ENCODE peak calls at places on chromosome 6, in ten cellular contexts. One of them, this sample, is unnamed.

GRCh38 chr6:106847116-106847515 is 127.4 kb downstream of the CD24 start:
- DNase-seq in heart right ventricle: no peak
- DNase-seq in Panc1: no peak
- DNase-seq in pancreas: no peak
- DNase-seq in tibial artery: no peak
- DNase-seq in OCI-LY7: peak; percentile 60
- DNase-seq in PC-9: no peak
- DNase-seq in WERI-Rb-1: no peak
- DNase-seq in gastrocnemius medialis: no peak
- DNase-seq in mucosa of descending colon: no peak
- DNase-seq in this sample: no peak

GRCh38 chr6:27209659-27210269 is 37.7 kb upstream of the PRSS16 start:
- DNase-seq in heart right ventricle: no peak
- DNase-seq in Panc1: peak; percentile 64
- DNase-seq in pancreas: no peak
- DNase-seq in tibial artery: no peak
- DNase-seq in OCI-LY7: no peak
- DNase-seq in PC-9: no peak
- DNase-seq in WERI-Rb-1: no peak
- DNase-seq in gastrocnemius medialis: no peak
- DNase-seq in mucosa of descending colon: no peak
- DNase-seq in this sample: no peak

GRCh38 chr6:152087701-152088100 is 280.2 kb downstream of the ESR1 start:
- DNase-seq in heart right ventricle: no peak
- DNase-seq in Panc1: no peak
- DNase-seq in pancreas: no peak
- DNase-seq in tibial artery: no peak
- DNase-seq in OCI-LY7: no peak
- DNase-seq in PC-9: no peak
- DNase-seq in WERI-Rb-1: no peak
- DNase-seq in gastrocnemius medialis: no peak
- DNase-seq in mucosa of descending colon: no peak
- DNase-seq in this sample: no peak

GRCh38 chr6:56148488-56149190 is 98.7 kb downstream of the COL21A1 start:
- DNase-seq in heart right ventricle: no peak
- DNase-seq in Panc1: no peak
- DNase-seq in pancreas: no peak
- DNase-seq in tibial artery: no peak
- DNase-seq in OCI-LY7: no peak
- DNase-seq in PC-9: no peak
- DNase-seq in WERI-Rb-1: no peak
- DNase-seq in gastrocnemius medialis: no peak
- DNase-seq in mucosa of descending colon: no peak
- DNase-seq in this sample: no peak

GRCh38 chr6:31568537-31568961 is 3.5 kb upstream of the LTA start:
- DNase-seq in heart right ventricle: no peak
- DNase-seq in Panc1: no peak
- DNase-seq in pancreas: no peak
- DNase-seq in tibial artery: no peak
- DNase-seq in OCI-LY7: peak; percentile 76
- DNase-seq in PC-9: no peak
- DNase-seq in WERI-Rb-1: no peak
- DNase-seq in gastrocnemius medialis: no peak
- DNase-seq in mucosa of descending colon: no peak
- DNase-seq in this sample: no peak

GRCh38 chr6:131103296-131103695 is 32.0 kb upstream of the AKAP7 start:
- DNase-seq in heart right ventricle: no peak
- DNase-seq in Panc1: no peak
- DNase-seq in pancreas: no peak
- DNase-seq in tibial artery: no peak
- DNase-seq in OCI-LY7: no peak
- DNase-seq in PC-9: no peak
- DNase-seq in WERI-Rb-1: no peak
- DNase-seq in gastrocnemius medialis: no peak
- DNase-seq in mucosa of descending colon: no peak
- DNase-seq in this sample: no peak

GRCh38 chr6:109236140-109237081 is 141.1 kb downstream of the CEP57L1 start:
- DNase-seq in heart right ventricle: peak; percentile 7
- DNase-seq in Panc1: no peak
- DNase-seq in pancreas: peak; percentile 53
- DNase-seq in tibial artery: no peak
- DNase-seq in OCI-LY7: peak; percentile 15
- DNase-seq in PC-9: no peak
- DNase-seq in WERI-Rb-1: peak; percentile 96
- DNase-seq in gastrocnemius medialis: no peak
- DNase-seq in mucosa of descending colon: peak; percentile 68
- DNase-seq in this sample: no peak

GRCh38 chr6:79548310-79548709 is 11.1 kb upstream of the LCA5 start:
- DNase-seq in heart right ventricle: no peak
- DNase-seq in Panc1: no peak
- DNase-seq in pancreas: no peak
- DNase-seq in tibial artery: no peak
- DNase-seq in OCI-LY7: no peak
- DNase-seq in PC-9: no peak
- DNase-seq in WERI-Rb-1: no peak
- DNase-seq in gastrocnemius medialis: no peak
- DNase-seq in mucosa of descending colon: no peak
- DNase-seq in this sample: no peak

GRCh38 chr6:65545920-65546319 is 161.1 kb downstream of the EYS start:
- DNase-seq in heart right ventricle: no peak
- DNase-seq in Panc1: no peak
- DNase-seq in pancreas: no peak
- DNase-seq in tibial artery: no peak
- DNase-seq in OCI-LY7: no peak
- DNase-seq in PC-9: no peak
- DNase-seq in WERI-Rb-1: no peak
- DNase-seq in gastrocnemius medialis: no peak
- DNase-seq in mucosa of descending colon: no peak
- DNase-seq in this sample: no peak

GRCh38 chr6:157222201-157222981 is 100.9 kb downstream of the TMEM242 start:
- DNase-seq in heart right ventricle: no peak
- DNase-seq in Panc1: no peak
- DNase-seq in pancreas: no peak
- DNase-seq in tibial artery: peak; percentile 63
- DNase-seq in OCI-LY7: peak; percentile 23
- DNase-seq in PC-9: no peak
- DNase-seq in WERI-Rb-1: no peak
- DNase-seq in gastrocnemius medialis: no peak
- DNase-seq in mucosa of descending colon: peak; percentile 49
- DNase-seq in this sample: no peak

GRCh38 chr6:166296035-166296883 is 11.9 kb downstream of the PRR18 start:
- DNase-seq in heart right ventricle: no peak
- DNase-seq in Panc1: no peak
- DNase-seq in pancreas: no peak
- DNase-seq in tibial artery: no peak
- DNase-seq in OCI-LY7: no peak
- DNase-seq in PC-9: no peak
- DNase-seq in WERI-Rb-1: no peak
- DNase-seq in gastrocnemius medialis: no peak
- DNase-seq in mucosa of descending colon: no peak
- DNase-seq in this sample: no peak
- H3K4me3 ChIP-seq in heart right ventricle: no peak overlapping the region
- H3K4me3 ChIP-seq in Panc1: no peak overlapping the region
- H3K4me3 ChIP-seq in pancreas: no peak overlapping the region
- H3K4me3 ChIP-seq in tibial artery: no peak overlapping the region
- H3K4me3 ChIP-seq in OCI-LY7: no peak overlapping the region
- H3K4me3 ChIP-seq in PC-9: no peak overlapping the region
- H3K4me3 ChIP-seq in WERI-Rb-1: no peak overlapping the region
- H3K4me3 ChIP-seq in gastrocnemius medialis: no peak overlapping the region
- H3K4me3 ChIP-seq in mucosa of descending colon: no peak overlapping the region
- H3K4me3 ChIP-seq in this sample: no peak overlapping the region

DNA sequence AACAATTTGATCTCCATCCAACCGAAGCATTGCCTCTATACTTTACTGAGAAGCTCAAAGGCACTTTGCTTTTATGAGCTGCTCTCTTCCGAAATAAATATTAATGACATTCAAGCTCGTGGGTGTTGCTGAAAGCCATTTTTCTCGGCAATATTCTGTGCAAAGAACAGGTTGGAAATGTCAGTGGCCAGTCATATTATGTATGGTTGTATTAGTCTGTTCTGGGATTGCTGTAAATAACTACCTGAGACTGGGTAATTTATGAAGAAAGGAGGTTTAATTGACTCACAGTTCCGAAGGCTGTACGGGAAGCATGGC is 32.1 kb downstream of the TUBB2B start:
- DNase-seq in heart right ventricle: no peak
- DNase-seq in Panc1: no peak
- DNase-seq in pancreas: no peak
- DNase-seq in tibial artery: no peak
- DNase-seq in OCI-LY7: no peak
- DNase-seq in PC-9: no peak
- DNase-seq in WERI-Rb-1: no peak
- DNase-seq in gastrocnemius medialis: no peak
- DNase-seq in mucosa of descending colon: no peak
- DNase-seq in this sample: no peak
- TF ChIP-seq CTCF in heart right ventricle: no peak
- TF ChIP-seq CTCF in Panc1: no peak
- TF ChIP-seq CTCF in pancreas: no peak
- TF ChIP-seq CTCF in tibial artery: no peak
- TF ChIP-seq CTCF in OCI-LY7: no peak
- TF ChIP-seq CTCF in PC-9: no peak
- TF ChIP-seq CTCF in WERI-Rb-1: no peak
- TF ChIP-seq CTCF in gastrocnemius medialis: no peak
- TF ChIP-seq CTCF in mucosa of descending colon: no peak
- TF ChIP-seq CTCF in this sample: no peak

DNA sequence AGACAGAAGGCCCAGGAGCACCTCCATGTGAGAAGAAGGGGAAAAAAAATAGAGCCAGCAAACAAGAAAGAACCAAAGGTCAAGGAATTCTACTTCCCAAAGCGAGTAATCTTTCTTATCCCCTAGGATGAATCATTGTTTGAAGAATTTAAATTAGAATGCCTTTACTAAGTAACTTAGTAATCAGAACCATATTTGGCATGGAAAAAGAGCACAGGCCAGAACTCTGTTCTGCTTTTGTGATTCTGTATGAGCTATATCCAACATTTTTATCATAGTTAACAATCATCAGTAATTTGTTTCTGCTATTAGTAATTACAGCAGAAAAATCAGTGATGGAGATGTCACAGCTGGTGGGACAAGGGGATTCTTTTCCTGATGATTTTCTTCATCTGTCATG is 228.8 kb upstream of the FAM83B start:
- DNase-seq in heart right ventricle: no peak
- DNase-seq in Panc1: no peak
- DNase-seq in pancreas: no peak
- DNase-seq in tibial artery: no peak
- DNase-seq in OCI-LY7: no peak
- DNase-seq in PC-9: no peak
- DNase-seq in WERI-Rb-1: no peak
- DNase-seq in gastrocnemius medialis: no peak
- DNase-seq in mucosa of descending colon: no peak
- DNase-seq in this sample: peak; percentile 78
- H3K36me3 ChIP-seq in heart right ventricle: no peaks in the 10 kb centered on the region
- H3K36me3 ChIP-seq in Panc1: no peaks in the 10 kb centered on the region
- H3K36me3 ChIP-seq in pancreas: no peaks in the 10 kb centered on the region
- H3K36me3 ChIP-seq in tibial artery: no peaks in the 10 kb centered on the region
- H3K36me3 ChIP-seq in OCI-LY7: no peaks in the 10 kb centered on the region
- H3K36me3 ChIP-seq in PC-9: no peaks in the 10 kb centered on the region
- H3K36me3 ChIP-seq in WERI-Rb-1: no peaks in the 10 kb centered on the region
- H3K36me3 ChIP-seq in gastrocnemius medialis: no peaks in the 10 kb centered on the region
- H3K36me3 ChIP-seq in mucosa of descending colon: no peaks in the 10 kb centered on the region
- H3K36me3 ChIP-seq in this sample: no peaks in the 10 kb centered on the region

GRCh38 chr6:41683460-41684310 is 45.4 kb downstream of the MDFI start:
- DNase-seq in heart right ventricle: peak; percentile 81
- DNase-seq in Panc1: peak; percentile 12
- DNase-seq in pancreas: peak; percentile 76
- DNase-seq in tibial artery: peak; percentile 89
- DNase-seq in OCI-LY7: peak; percentile 81
- DNase-seq in PC-9: peak; percentile 72
- DNase-seq in WERI-Rb-1: peak; percentile 93
- DNase-seq in gastrocnemius medialis: peak; percentile 51
- DNase-seq in mucosa of descending colon: peak; percentile 87
- DNase-seq in this sample: no peak

GRCh38 chr6:41684311-41685182 is 46.3 kb downstream of the MDFI start:
- DNase-seq in heart right ventricle: no peak
- DNase-seq in Panc1: no peak
- DNase-seq in pancreas: no peak
- DNase-seq in tibial artery: peak; percentile 63
- DNase-seq in OCI-LY7: no peak
- DNase-seq in PC-9: no peak
- DNase-seq in WERI-Rb-1: no peak
- DNase-seq in gastrocnemius medialis: no peak
- DNase-seq in mucosa of descending colon: no peak
- DNase-seq in this sample: no peak

GRCh38 chr6:41682966-41683459 is 44.7 kb downstream of the MDFI start:
- DNase-seq in heart right ventricle: peak; percentile 26
- DNase-seq in Panc1: no peak
- DNase-seq in pancreas: no peak
- DNase-seq in tibial artery: peak; percentile 65
- DNase-seq in OCI-LY7: no peak
- DNase-seq in PC-9: no peak
- DNase-seq in WERI-Rb-1: no peak
- DNase-seq in gastrocnemius medialis: no peak
- DNase-seq in mucosa of descending colon: no peak
- DNase-seq in this sample: no peak

GRCh38 chr6:41682056-41682477 is 43.8 kb downstream of the MDFI start:
- DNase-seq in heart right ventricle: peak; percentile 95
- DNase-seq in Panc1: peak; percentile 56
- DNase-seq in pancreas: peak; percentile 92
- DNase-seq in tibial artery: peak; percentile 93
- DNase-seq in OCI-LY7: peak; percentile 78
- DNase-seq in PC-9: peak; percentile 92
- DNase-seq in WERI-Rb-1: peak; percentile 100
- DNase-seq in gastrocnemius medialis: peak; percentile 80
- DNase-seq in mucosa of descending colon: peak; percentile 85
- DNase-seq in this sample: peak; percentile 27

DNA sequence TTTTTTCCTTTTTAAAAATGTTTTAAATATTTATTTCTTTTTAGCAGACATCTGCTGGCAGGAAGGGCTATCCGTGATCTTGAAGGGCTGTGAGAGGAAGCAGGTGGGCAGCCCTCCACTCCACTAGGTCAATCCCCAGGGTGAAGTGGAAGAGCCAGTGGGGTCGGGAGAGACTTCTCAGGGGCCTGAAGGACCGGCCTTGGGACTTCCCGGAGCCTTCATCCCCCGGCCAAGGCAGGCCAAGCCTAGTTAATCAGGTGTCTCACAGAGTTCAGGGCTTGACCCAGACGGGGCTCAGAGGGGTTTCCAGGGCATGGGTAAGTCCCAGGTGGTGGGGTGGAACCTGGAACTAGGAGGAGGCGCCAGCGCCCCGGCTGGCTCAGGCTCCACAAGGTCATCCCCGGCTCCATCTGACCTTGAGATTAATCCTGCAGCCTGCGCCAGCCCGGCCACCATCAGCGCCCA is 44.3 kb downstream of the MDFI start:
- DNase-seq in heart right ventricle: peak; percentile 25
- DNase-seq in Panc1: no peak
- DNase-seq in pancreas: peak; percentile 60
- DNase-seq in tibial artery: peak; percentile 65
- DNase-seq in OCI-LY7: no peak
- DNase-seq in PC-9: no peak
- DNase-seq in WERI-Rb-1: peak; percentile 98
- DNase-seq in gastrocnemius medialis: no peak
- DNase-seq in mucosa of descending colon: no peak
- DNase-seq in this sample: no peak
- H3K4me3 ChIP-seq in heart right ventricle: peak overlapping the region; percentile 24
- H3K4me3 ChIP-seq in Panc1: no peak overlapping the region
- H3K4me3 ChIP-seq in pancreas: no peak overlapping the region
- H3K4me3 ChIP-seq in tibial artery: peak overlapping the region; percentile 55
- H3K4me3 ChIP-seq in OCI-LY7: no peak overlapping the region
- H3K4me3 ChIP-seq in PC-9: no peak overlapping the region
- H3K4me3 ChIP-seq in WERI-Rb-1: peak overlapping the region; percentile 71
- H3K4me3 ChIP-seq in gastrocnemius medialis: peak overlapping the region; percentile 61
- H3K4me3 ChIP-seq in mucosa of descending colon: no peak overlapping the region
- H3K4me3 ChIP-seq in this sample: no peak overlapping the region

GRCh38 chr6:40888456-40888990 is 150.5 kb downstream of the UNC5CL start:
- DNase-seq in heart right ventricle: no peak
- DNase-seq in Panc1: no peak
- DNase-seq in pancreas: no peak
- DNase-seq in tibial artery: no peak
- DNase-seq in OCI-LY7: no peak
- DNase-seq in PC-9: no peak
- DNase-seq in WERI-Rb-1: peak; percentile 37
- DNase-seq in gastrocnemius medialis: no peak
- DNase-seq in mucosa of descending colon: no peak
- DNase-seq in this sample: no peak
- TF ChIP-seq CTCF in heart right ventricle: no peak
- TF ChIP-seq CTCF in Panc1: no peak
- TF ChIP-seq CTCF in pancreas: no peak
- TF ChIP-seq CTCF in tibial artery: no peak
- TF ChIP-seq CTCF in OCI-LY7: no peak
- TF ChIP-seq CTCF in PC-9: no peak
- TF ChIP-seq CTCF in WERI-Rb-1: no peak
- TF ChIP-seq CTCF in gastrocnemius medialis: no peak
- TF ChIP-seq CTCF in mucosa of descending colon: no peak
- TF ChIP-seq CTCF in this sample: no peak